ENCODE peak calls at places on chromosome 22, in seven cellular contexts. F, O, P, T, D, X and K are unnamed samples.
A peak's percentile ranks its signal among the peaks of the same experiment; 100 is the strongest.

GRCh38 chr22:50318356-50318697 is 8.5 kb downstream of the DENND6B start:
- DNase-seq in P (no peak), F (no peak), X (no peak), O (no peak), T (no peak), D (no peak), K (no peak)

GRCh38 chr22:19800761-19801244 is 40.2 kb downstream of the TBX1 start:
- DNase-seq in T (no peak), F (no peak), P (peak; percentile 24), O (no peak), D (no peak), X (no peak), K (no peak)

GRCh38 chr22:28151241-28151640 is 232.2 kb upstream of the PITPNB start:
- DNase-seq in D (no peak), X (no peak), F (no peak), O (no peak), T (no peak), P (no peak), K (no peak)

GRCh38 chr22:40462195-40462988 is 92.0 kb downstream of the SGSM3 start:
- DNase-seq in P (no peak), T (peak; percentile 11), D (peak; percentile 41), F (no peak), O (no peak), X (no peak), K (no peak)

GRCh38 chr22:45179276-45180049 is 15.7 kb downstream of the NUP50 start:
- DNase-seq in D (no peak), T (peak; percentile 14), X (no peak), F (no peak), P (no peak), O (no peak), K (no peak)

GRCh38 chr22:34105461-34106062 is 185.3 kb upstream of the LARGE1 start:
- DNase-seq in P (peak; percentile 3), O (peak; percentile 36), T (no peak), F (peak; percentile 31), X (no peak), D (no peak), K (peak; percentile 69)

GRCh38 chr22:26743149-26743548 is 85.8 kb downstream of the MIAT start:
- DNase-seq in T (no peak), F (no peak), X (no peak), D (no peak), O (no peak), P (no peak), K (no peak)

GRCh38 chr22:45310331-45311032 is 748 bp downstream of the FAM118A start:
- DNase-seq in F (peak; percentile 38), X (no peak), O (no peak), T (no peak), P (no peak), D (no peak), K (peak; percentile 28)

GRCh38 chr22:25630446-25630845 is 66.0 kb downstream of the GRK3 start:
- DNase-seq in P (no peak), D (no peak), F (no peak), O (no peak), X (peak; percentile 33), T (no peak), K (no peak)

GRCh38 chr22:45964372-45964771 is 12.6 kb downstream of the WNT7B start:
- DNase-seq in O (no peak), P (no peak), F (no peak), X (no peak), T (no peak), D (no peak), K (no peak)

GRCh38 chr22:19805821-19806212 is 45.2 kb downstream of the TBX1 start:
- DNase-seq in D (no peak), F (peak; percentile 14), T (no peak), X (no peak), P (peak; percentile 9), O (no peak), K (no peak)